ENCODE peak calls at places on chromosome 9, in four cellular contexts. One of them, this sample, is unnamed.

GRCh38 chr9:92468206-92468605 is 14.1 kb downstream of the ASPN start:
- DNase-seq in HepG2: no peak
- DNase-seq in K562: no peak
- DNase-seq in GM12878: no peak
- DNase-seq in this sample: no peak

GRCh38 chr9:82489579-82489915 is 501.0 kb downstream of the SPATA31D1 start:
- DNase-seq in K562: no peak
- DNase-seq in GM12878: no peak
- DNase-seq in HepG2: no peak
- DNase-seq in this sample: no peak

GRCh38 chr9:120947222-120947621 is 20.6 kb upstream of the TRAF1 start:
- DNase-seq in GM12878: no peak
- DNase-seq in K562: no peak
- DNase-seq in HepG2: no peak
- DNase-seq in this sample: no peak

GRCh38 chr9:14692536-14692917 is 705 bp downstream of the ZDHHC21 start:
- DNase-seq in K562: no peak
- DNase-seq in HepG2: peak
- DNase-seq in GM12878: no peak
- DNase-seq in this sample: no peak

GRCh38 chr9:82457281-82457680 is 468.7 kb downstream of the SPATA31D1 start:
- DNase-seq in GM12878: no peak
- DNase-seq in HepG2: no peak
- DNase-seq in K562: no peak
- DNase-seq in this sample: no peak

GRCh38 chr9:101027733-101028345 is 688 bp upstream of the PLPPR1 start:
- DNase-seq in GM12878: no peak
- DNase-seq in HepG2: peak
- DNase-seq in K562: no peak
- DNase-seq in this sample: no peak

GRCh38 chr9:121690316-121690715 is 38.9 kb downstream of the DAB2IP start:
- DNase-seq in HepG2: no peak
- DNase-seq in K562: no peak
- DNase-seq in GM12878: no peak
- DNase-seq in this sample: no peak

GRCh38 chr9:98795295-98795955 is 930 bp downstream of the ANKS6 start:
- DNase-seq in HepG2: no peak
- DNase-seq in GM12878: no peak
- DNase-seq in K562: no peak
- DNase-seq in this sample: no peak

GRCh38 chr9:128065907-128066712 is 1.0 kb downstream of the NAIF1 start:
- DNase-seq in GM12878: no peak
- DNase-seq in HepG2: no peak
- DNase-seq in K562: no peak
- DNase-seq in this sample: no peak

GRCh38 chr9:80294318-80294717 is 722.6 kb downstream of the TLE4 start:
- DNase-seq in GM12878: no peak
- DNase-seq in K562: no peak
- DNase-seq in HepG2: no peak
- DNase-seq in this sample: no peak

GRCh38 chr9:137953683-137954438 is 76.3 kb downstream of the CACNA1B start:
- DNase-seq in GM12878: no peak
- DNase-seq in HepG2: no peak
- DNase-seq in K562: no peak
- DNase-seq in this sample: no peak

GRCh38 chr9:87674565-87675299 is 51.2 kb upstream of the CTSL start:
- DNase-seq in K562: peak
- DNase-seq in HepG2: no peak
- DNase-seq in GM12878: no peak
- DNase-seq in this sample: no peak

GRCh38 chr9:130447193-130447816 is 2.5 kb downstream of the ASS1 start:
- DNase-seq in K562: no peak
- DNase-seq in GM12878: no peak
- DNase-seq in HepG2: no peak
- DNase-seq in this sample: no peak

GRCh38 chr9:96158909-96159575 is 142.9 kb downstream of the HSD17B3 start:
- DNase-seq in K562: no peak
- DNase-seq in HepG2: no peak
- DNase-seq in GM12878: no peak
- DNase-seq in this sample: no peak

GRCh38 chr9:137195525-137196220 is 4.9 kb downstream of the TPRN start:
- DNase-seq in HepG2: no peak
- DNase-seq in K562: no peak
- DNase-seq in GM12878: no peak
- DNase-seq in this sample: no peak

GRCh38 chr9:98790601-98791146 is 5.7 kb downstream of the ANKS6 start:
- DNase-seq in GM12878: no peak
- DNase-seq in K562: no peak
- DNase-seq in HepG2: no peak
- DNase-seq in this sample: no peak

GRCh38 chr9:124062172-124062571 is 50.6 kb downstream of the LHX2 start:
- DNase-seq in GM12878: no peak
- DNase-seq in K562: peak
- DNase-seq in HepG2: no peak
- DNase-seq in this sample: no peak

GRCh38 chr9:91055845-91056244 is 254.2 kb downstream of the SYK start:
- DNase-seq in K562: no peak
- DNase-seq in GM12878: no peak
- DNase-seq in HepG2: no peak
- DNase-seq in this sample: no peak

GRCh38 chr9:91056917-91057316 is 255.3 kb downstream of the SYK start:
- DNase-seq in HepG2: no peak
- DNase-seq in K562: no peak
- DNase-seq in GM12878: no peak
- DNase-seq in this sample: no peak

GRCh38 chr9:91047993-91048607 is 246.5 kb downstream of the SYK start:
- DNase-seq in HepG2: no peak
- DNase-seq in GM12878: no peak
- DNase-seq in K562: no peak
- DNase-seq in this sample: no peak

GRCh38 chr9:91048739-91049138 is 247.1 kb downstream of the SYK start:
- DNase-seq in K562: no peak
- DNase-seq in GM12878: no peak
- DNase-seq in HepG2: no peak
- DNase-seq in this sample: no peak

GRCh38 chr9:91053824-91054223 is 252.2 kb downstream of the SYK start:
- DNase-seq in K562: no peak
- DNase-seq in HepG2: no peak
- DNase-seq in GM12878: no peak
- DNase-seq in this sample: no peak
- TF ChIP-seq TARDBP in K562: no peak
- TF ChIP-seq TARDBP in HepG2: no peak
- TF ChIP-seq TARDBP in GM12878: no peak
- TF ChIP-seq TARDBP in this sample: no peak

GRCh38 chr9:21813575-21814473 is 11.4 kb downstream of the MTAP start:
- DNase-seq in K562: no peak
- DNase-seq in HepG2: peak
- DNase-seq in GM12878: no peak
- DNase-seq in this sample: peak
- TF ChIP-seq BHLHE40 in K562: no peak
- TF ChIP-seq BHLHE40 in HepG2: no peak
- TF ChIP-seq BHLHE40 in GM12878: no peak
- TF ChIP-seq BHLHE40 in this sample: no peak

GRCh38 chr9:99966720-99967119 is 60.3 kb downstream of the STX17 start:
- DNase-seq in HepG2: peak
- DNase-seq in GM12878: no peak
- DNase-seq in K562: no peak
- DNase-seq in this sample: peak
- TF ChIP-seq FOXK2 in HepG2: no peak
- TF ChIP-seq FOXK2 in GM12878: no peak
- TF ChIP-seq FOXK2 in K562: no peak
- TF ChIP-seq FOXK2 in this sample: no peak

GRCh38 chr9:135614821-135615665 is 24.3 kb downstream of the GLT6D1 start:
- DNase-seq in GM12878: no peak
- DNase-seq in K562: no peak
- DNase-seq in HepG2: no peak
- DNase-seq in this sample: peak

GRCh38 chr9:135613946-135614805 is 25.2 kb downstream of the GLT6D1 start:
- DNase-seq in K562: peak
- DNase-seq in GM12878: no peak
- DNase-seq in HepG2: no peak
- DNase-seq in this sample: peak

GRCh38 chr9:135616621-135617537 is 22.5 kb downstream of the GLT6D1 start:
- DNase-seq in GM12878: no peak
- DNase-seq in HepG2: no peak
- DNase-seq in K562: no peak
- DNase-seq in this sample: peak

GRCh38 chr9:135617538-135617900 is 21.8 kb downstream of the GLT6D1 start:
- DNase-seq in HepG2: no peak
- DNase-seq in K562: no peak
- DNase-seq in GM12878: no peak
- DNase-seq in this sample: no peak

GRCh38 chr9:135615666-135616620 is 23.4 kb downstream of the GLT6D1 start:
- DNase-seq in HepG2: no peak
- DNase-seq in K562: no peak
- DNase-seq in GM12878: no peak
- DNase-seq in this sample: peak
- TF ChIP-seq TARDBP in HepG2: no peak
- TF ChIP-seq TARDBP in K562: no peak
- TF ChIP-seq TARDBP in GM12878: no peak
- TF ChIP-seq TARDBP in this sample: no peak

This sample was measured in HEK293T.